ENCODE peak calls at places on chromosome 1, in four cellular contexts. D, I, Z and P are unnamed samples.
A peak's percentile ranks its signal among the peaks of the same experiment; 100 is the strongest.

GRCh38 chr1:53617382-53618217 is 121.4 kb downstream of the GLIS1 start:
- DNase-seq in D (peak; percentile 27), I (no peak), Z (no peak), P (no peak)

GRCh38 chr1:118360817-118361216 is 175.8 kb upstream of the SPAG17 start:
- DNase-seq in D (no peak), I (no peak), Z (no peak), P (no peak)

GRCh38 chr1:94246692-94247145 is 9.3 kb upstream of the ARHGAP29 start:
- DNase-seq in D (no peak), I (no peak), Z (peak; percentile 29), P (no peak)

GRCh38 chr1:179702923-179703322 is 40.2 kb upstream of the FAM163A start:
- DNase-seq in D (no peak), I (no peak), Z (no peak), P (no peak)

GRCh38 chr1:200588698-200589097 is 31.9 kb downstream of the KIF14 start:
- DNase-seq in D (no peak), I (no peak), Z (no peak), P (no peak)

GRCh38 chr1:7042322-7043231 is 257.3 kb downstream of the CAMTA1 start:
- DNase-seq in D (no peak), I (no peak), Z (peak; percentile 80), P (peak; percentile 27)

GRCh38 chr1:212035835-212036605 is 472 bp downstream of the DTL start:
- DNase-seq in D (no peak), I (no peak), Z (no peak), P (peak; percentile 40)

GRCh38 chr1:31627301-31627929 is 9.9 kb downstream of the HCRTR1 start:
- DNase-seq in D (no peak), I (peak; percentile 63), Z (no peak), P (peak; percentile 76)

GRCh38 chr1:177883581-177883980 is 86.3 kb downstream of the SEC16B start:
- DNase-seq in D (no peak), I (no peak), Z (no peak), P (no peak)

GRCh38 chr1:12179111-12179519 is 12.3 kb downstream of the TNFRSF1B start:
- DNase-seq in D (peak; percentile 45), I (no peak), Z (no peak), P (peak; percentile 60)

GRCh38 chr1:32339363-32339978 is 3.4 kb upstream of the MARCKSL1 start:
- DNase-seq in D (no peak), I (no peak), Z (no peak), P (peak; percentile 43)

GRCh38 chr1:242242983-242243382 is 244.1 kb upstream of the MAP1LC3C start:
- DNase-seq in D (no peak), I (no peak), Z (no peak), P (no peak)

GRCh38 chr1:117654485-117655219 is 48.8 kb downstream of the TENT5C start:
- DNase-seq in D (no peak), I (no peak), Z (no peak), P (no peak)

GRCh38 chr1:163596541-163597258 is 274.9 kb downstream of the NUF2 start:
- DNase-seq in D (no peak), I (no peak), Z (peak; percentile 77), P (no peak)

GRCh38 chr1:206471415-206471801 is 1.1 kb downstream of the IKBKE start:
- DNase-seq in D (no peak), I (no peak), Z (no peak), P (no peak)

GRCh38 chr1:201502511-201502857 is 4.4 kb downstream of the CSRP1 start:
- DNase-seq in D (no peak), I (no peak), Z (no peak), P (no peak)

GRCh38 chr1:212920895-212921294 is 29.4 kb upstream of the VASH2 start:
- DNase-seq in D (no peak), I (no peak), Z (peak; percentile 53), P (no peak)

GRCh38 chr1:203328714-203329122 is 22.2 kb downstream of the FMOD start:
- DNase-seq in D (no peak), I (no peak), Z (peak; percentile 64), P (no peak)

GRCh38 chr1:64172458-64172983 is 30.9 kb upstream of the UBE2U start:
- DNase-seq in D (no peak), I (no peak), Z (no peak), P (peak; percentile 79)

GRCh38 chr1:211589782-211590721 is 11.1 kb upstream of the SLC30A1 start:
- DNase-seq in D (no peak), I (peak; percentile 55), Z (no peak), P (peak; percentile 93)

GRCh38 chr1:48556161-48556850 is 84.3 kb upstream of the SPATA6 start:
- DNase-seq in D (no peak), I (no peak), Z (no peak), P (no peak)

GRCh38 chr1:91092503-91092902 is 70.7 kb upstream of the ZNF644 start:
- DNase-seq in D (no peak), I (no peak), Z (no peak), P (no peak)

GRCh38 chr1:53369034-53369750 is 41.3 kb upstream of the LRP8 start:
- DNase-seq in D (no peak), I (no peak), Z (no peak), P (no peak)

GRCh38 chr1:217554849-217555248 is 76.0 kb downstream of the GPATCH2 start:
- DNase-seq in D (no peak), I (no peak), Z (no peak), P (no peak)

GRCh38 chr1:222653178-222653827 is 35.4 kb downstream of the MIA3 start:
- DNase-seq in D (no peak), I (no peak), Z (no peak), P (no peak)

GRCh38 chr1:33130297-33130696 is 49.3 kb downstream of the AZIN2 start:
- DNase-seq in D (no peak), I (no peak), Z (no peak), P (no peak)

GRCh38 chr1:161382214-161383019 is 14.7 kb upstream of the CFAP126 start:
- DNase-seq in D (no peak), I (no peak), Z (peak; percentile 81), P (peak; percentile 83)

GRCh38 chr1:17009706-17010105 is 2.0 kb downstream of the ATP13A2 start:
- DNase-seq in D (no peak), I (no peak), Z (no peak), P (no peak)

GRCh38 chr1:84492726-84493125 is 13.5 kb upstream of the SPATA1 start:
- DNase-seq in D (no peak), I (no peak), Z (no peak), P (peak; percentile 77)

GRCh38 chr1:43954036-43954435 is 7.3 kb downstream of the IPO13 start:
- DNase-seq in D (no peak), I (no peak), Z (no peak), P (no peak)

GRCh38 chr1:29134695-29135028 is 11.0 kb upstream of the TMEM200B start:
- DNase-seq in D (no peak), I (no peak), Z (peak; percentile 49), P (no peak)

GRCh38 chr1:29133861-29134694 is 10.4 kb upstream of the TMEM200B start:
- DNase-seq in D (no peak), I (no peak), Z (peak; percentile 47), P (no peak)

GRCh38 chr1:29136463-29136915 is 12.8 kb upstream of the TMEM200B start:
- DNase-seq in D (no peak), I (no peak), Z (peak; percentile 57), P (peak; percentile 52)
- TF ChIP-seq CTCF in D (no peak), I (no peak), Z (no peak), P (no peak)

GRCh38 chr1:228735871-228736586 is 750 bp downstream of the RHOU start:
- DNase-seq in D (no peak), I (peak; percentile 56), Z (peak; percentile 74), P (peak; percentile 44)
- H3K4me3 ChIP-seq in D (peak overlapping the region; percentile 63), I (peak overlapping the region; percentile 82), Z (peak overlapping the region; percentile 73), P (peak overlapping the region; percentile 80)

GRCh38 chr1:9186082-9186859 is 48.3 kb upstream of the H6PD start:
- DNase-seq in D (peak; percentile 53), I (no peak), Z (no peak), P (peak; percentile 69)
- TF ChIP-seq CTCF in D (no peak), I (no peak), Z (peak; percentile 19), P (no peak)

DNA sequence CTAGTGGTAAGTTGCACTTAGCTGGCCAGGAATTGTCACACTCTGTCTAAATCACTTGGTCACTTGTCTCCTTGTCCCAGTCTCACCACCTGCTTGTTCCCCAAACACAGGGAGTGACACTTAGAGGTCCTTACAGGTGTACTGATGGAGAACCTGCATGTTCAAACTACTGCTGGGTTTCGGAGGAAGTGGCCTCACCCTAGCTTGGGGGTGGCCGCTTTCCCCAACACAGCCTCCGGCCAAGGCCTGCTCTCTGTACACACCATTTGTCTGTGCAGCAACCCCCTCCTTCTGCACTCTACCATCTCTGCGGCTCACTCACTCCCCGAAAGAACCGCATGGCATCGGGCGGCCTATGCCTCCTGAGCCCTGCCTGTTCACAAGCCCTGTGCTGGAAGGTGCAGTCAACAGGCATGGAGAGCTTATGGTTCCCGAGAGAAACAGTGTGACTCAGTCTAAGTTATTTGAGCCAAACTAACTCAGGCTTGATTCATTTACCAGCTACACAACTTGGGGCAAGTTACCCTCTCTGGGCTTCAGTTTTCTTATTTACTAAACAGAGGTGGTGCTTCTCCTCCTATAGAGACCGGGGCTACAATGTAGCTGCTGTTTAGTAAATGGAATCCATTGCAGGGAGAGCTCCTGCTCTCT is 10.5 kb upstream of the SPRR4 start:
- DNase-seq in D (no peak), I (no peak), Z (no peak), P (no peak)
- H3K4me3 ChIP-seq in D (no peak overlapping the region), I (no peak overlapping the region), Z (no peak overlapping the region), P (no peak overlapping the region)

GRCh38 chr1:218760601-218761570 is 412.8 kb upstream of the LYPLAL1 start:
- DNase-seq in D (no peak), I (no peak), Z (no peak), P (peak; percentile 41)
- TF ChIP-seq CTCF in D (no peak), I (no peak), Z (no peak), P (no peak)

GRCh38 chr1:35590476-35591040 is 17.4 kb downstream of the TFAP2E start:
- DNase-seq in D (no peak), I (no peak), Z (no peak), P (no peak)
- H3K4me3 ChIP-seq in D (no peak overlapping the region), I (no peak overlapping the region), Z (no peak overlapping the region), P (no peak overlapping the region)

DNA sequence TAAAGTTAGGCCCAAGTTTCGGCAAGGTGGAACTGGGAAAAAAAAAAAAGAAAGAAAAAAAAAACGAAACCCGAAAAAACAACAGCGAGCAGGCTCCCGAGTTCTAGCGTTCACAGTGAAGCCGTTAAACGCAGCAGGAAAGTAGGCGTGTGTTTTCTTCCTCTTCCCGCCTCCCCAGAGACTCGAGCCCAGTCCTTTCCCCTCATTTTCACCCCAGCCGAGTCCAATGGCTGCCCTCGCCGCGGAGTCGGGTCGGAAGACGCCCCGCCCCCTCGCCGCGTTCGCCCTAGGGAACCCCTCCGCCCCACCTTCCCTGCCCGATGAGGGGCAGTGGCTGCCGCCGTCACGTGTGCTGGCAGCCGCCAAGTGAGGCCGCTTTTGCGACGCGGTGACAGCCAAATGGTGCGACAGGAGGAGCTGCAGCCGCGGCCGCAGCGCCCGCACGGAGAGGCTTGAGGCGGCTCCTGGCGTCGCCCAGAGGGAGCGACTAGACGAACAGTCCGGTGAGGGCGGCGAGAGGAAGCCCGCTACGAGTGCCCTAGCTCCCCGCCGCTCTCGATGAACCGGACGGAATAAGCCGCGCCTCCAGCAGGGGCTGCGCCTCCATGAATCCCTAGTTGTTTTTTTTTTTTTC is at the start of gene PKN2:
- DNase-seq in D (peak; percentile 97), I (peak; percentile 98), Z (peak; percentile 99), P (peak; percentile 99)
- TF ChIP-seq CTCF in D (peak; percentile 13), I (peak; percentile 40), Z (peak; percentile 14), P (peak; percentile 13)